ENCODE peak calls at places on chromosomes 11 and 22, in seven cellular contexts. One of them, this sample, is unnamed.

GRCh38 chr11:9137293-9138132 is 46.1 kb upstream of the SCUBE2 start:
- DNase-seq in upper lobe of right lung: peak; percentile 89
- DNase-seq in osteocyte: peak; percentile 91
- DNase-seq in CD14-positive monocyte: peak; percentile 63
- DNase-seq in NB4: peak; percentile 74
- DNase-seq in HFFc6: peak; percentile 21
- DNase-seq in A549: peak; percentile 68
- DNase-seq in this sample: peak; percentile 81

GRCh38 chr11:69799582-69799981 is 19.6 kb downstream of the FGF3 start:
- DNase-seq in A549: peak; percentile 45
- DNase-seq in CD14-positive monocyte: no peak
- DNase-seq in upper lobe of right lung: no peak
- DNase-seq in NB4: peak; percentile 54
- DNase-seq in HFFc6: peak; percentile 48
- DNase-seq in osteocyte: no peak
- DNase-seq in this sample: peak; percentile 24

GRCh38 chr11:114308689-114309089 is 12.5 kb downstream of the NNMT start:
- DNase-seq in HFFc6: no peak
- DNase-seq in NB4: peak; percentile 17
- DNase-seq in A549: no peak
- DNase-seq in upper lobe of right lung: no peak
- DNase-seq in CD14-positive monocyte: no peak
- DNase-seq in osteocyte: no peak
- DNase-seq in this sample: no peak

GRCh38 chr11:26700536-26701235 is 21.2 kb downstream of the SLC5A12 start:
- DNase-seq in CD14-positive monocyte: no peak
- DNase-seq in osteocyte: no peak
- DNase-seq in A549: no peak
- DNase-seq in HFFc6: no peak
- DNase-seq in upper lobe of right lung: no peak
- DNase-seq in NB4: no peak
- DNase-seq in this sample: no peak

GRCh38 chr11:63560506-63561179 is 2.5 kb downstream of the PLAAT2 start:
- DNase-seq in upper lobe of right lung: peak; percentile 87
- DNase-seq in HFFc6: no peak
- DNase-seq in CD14-positive monocyte: no peak
- DNase-seq in osteocyte: peak; percentile 53
- DNase-seq in A549: no peak
- DNase-seq in NB4: no peak
- DNase-seq in this sample: peak; percentile 69

GRCh38 chr11:116168459-116168787 is 604.4 kb downstream of the BUD13 start:
- DNase-seq in HFFc6: no peak
- DNase-seq in NB4: no peak
- DNase-seq in CD14-positive monocyte: no peak
- DNase-seq in A549: no peak
- DNase-seq in osteocyte: peak; percentile 65
- DNase-seq in upper lobe of right lung: no peak
- DNase-seq in this sample: no peak

GRCh38 chr22:37659897-37660708 is 1.6 kb downstream of the PDXP start:
- DNase-seq in HFFc6: no peak
- DNase-seq in NB4: peak; percentile 25
- DNase-seq in A549: no peak
- DNase-seq in CD14-positive monocyte: no peak
- DNase-seq in upper lobe of right lung: no peak
- DNase-seq in osteocyte: no peak
- DNase-seq in this sample: no peak

GRCh38 chr11:78474451-78474850 is 56.8 kb upstream of the GAB2 start:
- DNase-seq in CD14-positive monocyte: no peak
- DNase-seq in A549: no peak
- DNase-seq in NB4: no peak
- DNase-seq in osteocyte: no peak
- DNase-seq in upper lobe of right lung: no peak
- DNase-seq in HFFc6: no peak
- DNase-seq in this sample: no peak

GRCh38 chr22:32204211-32204855 is 540 bp downstream of the RFPL2 start:
- DNase-seq in A549: peak; percentile 32
- DNase-seq in HFFc6: no peak
- DNase-seq in osteocyte: no peak
- DNase-seq in upper lobe of right lung: no peak
- DNase-seq in CD14-positive monocyte: no peak
- DNase-seq in NB4: peak; percentile 45
- DNase-seq in this sample: peak; percentile 45

GRCh38 chr11:73323464-73323863 is 15.4 kb downstream of the ARHGEF17 start:
- DNase-seq in osteocyte: no peak
- DNase-seq in CD14-positive monocyte: no peak
- DNase-seq in HFFc6: peak; percentile 77
- DNase-seq in NB4: no peak
- DNase-seq in upper lobe of right lung: peak; percentile 79
- DNase-seq in A549: no peak
- DNase-seq in this sample: no peak

GRCh38 chr22:42078469-42079318 is 806 bp upstream of the SMDT1 start:
- DNase-seq in CD14-positive monocyte: no peak
- DNase-seq in A549: no peak
- DNase-seq in osteocyte: no peak
- DNase-seq in upper lobe of right lung: no peak
- DNase-seq in NB4: no peak
- DNase-seq in HFFc6: no peak
- DNase-seq in this sample: no peak

GRCh38 chr11:79520086-79520485 is 79.3 kb upstream of the TENM4 start:
- DNase-seq in CD14-positive monocyte: no peak
- DNase-seq in HFFc6: no peak
- DNase-seq in NB4: no peak
- DNase-seq in upper lobe of right lung: no peak
- DNase-seq in osteocyte: no peak
- DNase-seq in A549: no peak
- DNase-seq in this sample: no peak

GRCh38 chr11:21398195-21398594 is 728.8 kb downstream of the NELL1 start:
- DNase-seq in CD14-positive monocyte: no peak
- DNase-seq in upper lobe of right lung: no peak
- DNase-seq in HFFc6: no peak
- DNase-seq in osteocyte: no peak
- DNase-seq in A549: no peak
- DNase-seq in NB4: no peak
- DNase-seq in this sample: no peak

GRCh38 chr11:67486481-67487195 is 3.8 kb downstream of the AIP start:
- DNase-seq in osteocyte: no peak
- DNase-seq in NB4: no peak
- DNase-seq in A549: no peak
- DNase-seq in HFFc6: no peak
- DNase-seq in upper lobe of right lung: no peak
- DNase-seq in CD14-positive monocyte: no peak
- DNase-seq in this sample: no peak

GRCh38 chr11:69559181-69559580 is 77.7 kb downstream of the LINC01488 start:
- DNase-seq in NB4: no peak
- DNase-seq in HFFc6: no peak
- DNase-seq in CD14-positive monocyte: no peak
- DNase-seq in upper lobe of right lung: no peak
- DNase-seq in A549: no peak
- DNase-seq in osteocyte: no peak
- DNase-seq in this sample: no peak

GRCh38 chr11:3220521-3221407 is 2.2 kb upstream of the MRGPRG start:
- DNase-seq in A549: no peak
- DNase-seq in HFFc6: no peak
- DNase-seq in osteocyte: peak; percentile 63
- DNase-seq in CD14-positive monocyte: no peak
- DNase-seq in NB4: no peak
- DNase-seq in upper lobe of right lung: peak; percentile 65
- DNase-seq in this sample: no peak

GRCh38 chr22:48422900-48423480 is 1404.7 kb downstream of the BRD1 start:
- DNase-seq in HFFc6: no peak
- DNase-seq in NB4: no peak
- DNase-seq in osteocyte: no peak
- DNase-seq in upper lobe of right lung: peak; percentile 29
- DNase-seq in CD14-positive monocyte: no peak
- DNase-seq in A549: no peak
- DNase-seq in this sample: no peak

GRCh38 chr22:35470903-35471321 is 69.7 kb upstream of the RASD2 start:
- DNase-seq in NB4: peak; percentile 42
- DNase-seq in HFFc6: no peak
- DNase-seq in osteocyte: no peak
- DNase-seq in A549: no peak
- DNase-seq in CD14-positive monocyte: no peak
- DNase-seq in upper lobe of right lung: no peak
- DNase-seq in this sample: no peak

GRCh38 chr11:60127311-60127811 is 38.9 kb downstream of the MS4A2 start:
- DNase-seq in NB4: no peak
- DNase-seq in HFFc6: no peak
- DNase-seq in osteocyte: no peak
- DNase-seq in CD14-positive monocyte: no peak
- DNase-seq in upper lobe of right lung: no peak
- DNase-seq in A549: no peak
- DNase-seq in this sample: peak; percentile 71

GRCh38 chr11:60129853-60130252 is 41.4 kb downstream of the MS4A2 start:
- DNase-seq in osteocyte: no peak
- DNase-seq in A549: no peak
- DNase-seq in upper lobe of right lung: no peak
- DNase-seq in NB4: no peak
- DNase-seq in HFFc6: no peak
- DNase-seq in CD14-positive monocyte: no peak
- DNase-seq in this sample: no peak

GRCh38 chr11:60128376-60128775 is 39.9 kb downstream of the MS4A2 start:
- DNase-seq in NB4: no peak
- DNase-seq in A549: no peak
- DNase-seq in osteocyte: no peak
- DNase-seq in CD14-positive monocyte: no peak
- DNase-seq in HFFc6: no peak
- DNase-seq in upper lobe of right lung: no peak
- DNase-seq in this sample: no peak

GRCh38 chr11:60131943-60132342 is 43.5 kb downstream of the MS4A2 start:
- DNase-seq in HFFc6: no peak
- DNase-seq in upper lobe of right lung: no peak
- DNase-seq in CD14-positive monocyte: no peak
- DNase-seq in NB4: no peak
- DNase-seq in osteocyte: no peak
- DNase-seq in A549: no peak
- DNase-seq in this sample: no peak

GRCh38 chr11:60130496-60130895 is 42.0 kb downstream of the MS4A2 start:
- DNase-seq in CD14-positive monocyte: no peak
- DNase-seq in upper lobe of right lung: no peak
- DNase-seq in HFFc6: peak; percentile 2
- DNase-seq in NB4: peak; percentile 87
- DNase-seq in A549: peak; percentile 24
- DNase-seq in osteocyte: no peak
- DNase-seq in this sample: peak; percentile 59
- TF ChIP-seq CTCF in CD14-positive monocyte: peak; percentile 45
- TF ChIP-seq CTCF in upper lobe of right lung: peak; percentile 32
- TF ChIP-seq CTCF in HFFc6: no peak
- TF ChIP-seq CTCF in NB4: peak; percentile 60
- TF ChIP-seq CTCF in A549: peak; percentile 38
- TF ChIP-seq CTCF in osteocyte: peak; percentile 20
- TF ChIP-seq CTCF in this sample: peak; percentile 50

DNA sequence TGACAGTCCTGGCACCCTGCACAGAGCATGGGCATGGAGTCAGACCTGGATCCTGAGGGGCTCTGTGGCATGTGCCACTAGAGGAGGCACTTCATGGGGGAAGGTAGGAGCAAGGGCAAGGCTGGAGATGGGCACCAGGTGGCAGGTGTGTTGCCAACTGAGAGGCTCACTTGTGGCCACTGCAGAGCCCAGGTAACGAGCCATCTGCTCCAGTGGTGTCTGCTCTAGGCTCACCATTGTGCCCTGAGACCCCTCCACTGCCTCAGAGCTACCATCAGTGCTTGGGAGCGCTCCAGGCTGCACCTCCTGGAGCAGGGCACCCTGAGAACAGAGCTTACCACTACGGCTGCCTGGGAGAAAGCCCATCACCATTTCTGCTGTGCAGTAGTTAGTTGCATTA is 1.3 kb upstream of the ZDHHC8 start:
- DNase-seq in osteocyte: no peak
- DNase-seq in A549: no peak
- DNase-seq in HFFc6: no peak
- DNase-seq in upper lobe of right lung: no peak
- DNase-seq in CD14-positive monocyte: no peak
- DNase-seq in NB4: no peak
- DNase-seq in this sample: peak; percentile 44
- TF ChIP-seq CTCF in osteocyte: no peak
- TF ChIP-seq CTCF in A549: no peak
- TF ChIP-seq CTCF in HFFc6: peak; percentile 23
- TF ChIP-seq CTCF in upper lobe of right lung: no peak
- TF ChIP-seq CTCF in CD14-positive monocyte: no peak
- TF ChIP-seq CTCF in NB4: no peak
- TF ChIP-seq CTCF in this sample: no peak

GRCh38 chr11:127193916-127194315 is 193.3 kb upstream of the KIRREL3 start:
- DNase-seq in osteocyte: no peak
- DNase-seq in HFFc6: no peak
- DNase-seq in upper lobe of right lung: no peak
- DNase-seq in NB4: no peak
- DNase-seq in A549: no peak
- DNase-seq in CD14-positive monocyte: no peak
- DNase-seq in this sample: no peak

GRCh38 chr11:127195791-127196190 is 195.2 kb upstream of the KIRREL3 start:
- DNase-seq in CD14-positive monocyte: no peak
- DNase-seq in NB4: no peak
- DNase-seq in A549: no peak
- DNase-seq in upper lobe of right lung: no peak
- DNase-seq in HFFc6: no peak
- DNase-seq in osteocyte: no peak
- DNase-seq in this sample: no peak

GRCh38 chr11:127202105-127202504 is 201.5 kb upstream of the KIRREL3 start:
- DNase-seq in A549: no peak
- DNase-seq in CD14-positive monocyte: no peak
- DNase-seq in upper lobe of right lung: no peak
- DNase-seq in NB4: no peak
- DNase-seq in HFFc6: no peak
- DNase-seq in osteocyte: no peak
- DNase-seq in this sample: no peak

GRCh38 chr11:127199306-127199801 is 198.8 kb upstream of the KIRREL3 start:
- DNase-seq in NB4: no peak
- DNase-seq in CD14-positive monocyte: no peak
- DNase-seq in HFFc6: no peak
- DNase-seq in A549: no peak
- DNase-seq in osteocyte: no peak
- DNase-seq in upper lobe of right lung: no peak
- DNase-seq in this sample: no peak
- TF ChIP-seq CTCF in NB4: no peak
- TF ChIP-seq CTCF in CD14-positive monocyte: no peak
- TF ChIP-seq CTCF in HFFc6: no peak
- TF ChIP-seq CTCF in A549: no peak
- TF ChIP-seq CTCF in osteocyte: no peak
- TF ChIP-seq CTCF in upper lobe of right lung: no peak
- TF ChIP-seq CTCF in this sample: no peak

GRCh38 chr11:132103006-132103405 is 732.6 kb downstream of the NTM start:
- DNase-seq in NB4: no peak
- DNase-seq in CD14-positive monocyte: no peak
- DNase-seq in osteocyte: no peak
- DNase-seq in A549: no peak
- DNase-seq in HFFc6: no peak
- DNase-seq in upper lobe of right lung: no peak
- DNase-seq in this sample: no peak

GRCh38 chr11:132100583-132100982 is 730.2 kb downstream of the NTM start:
- DNase-seq in A549: no peak
- DNase-seq in CD14-positive monocyte: no peak
- DNase-seq in osteocyte: no peak
- DNase-seq in NB4: no peak
- DNase-seq in HFFc6: no peak
- DNase-seq in upper lobe of right lung: no peak
- DNase-seq in this sample: no peak

GRCh38 chr11:132095230-132096165 is 725.1 kb downstream of the NTM start:
- DNase-seq in CD14-positive monocyte: no peak
- DNase-seq in osteocyte: no peak
- DNase-seq in A549: no peak
- DNase-seq in NB4: no peak
- DNase-seq in HFFc6: no peak
- DNase-seq in upper lobe of right lung: no peak
- DNase-seq in this sample: no peak

GRCh38 chr11:132101861-132102260 is 731.4 kb downstream of the NTM start:
- DNase-seq in A549: no peak
- DNase-seq in upper lobe of right lung: no peak
- DNase-seq in osteocyte: no peak
- DNase-seq in CD14-positive monocyte: no peak
- DNase-seq in NB4: no peak
- DNase-seq in HFFc6: peak; percentile 35
- DNase-seq in this sample: no peak

GRCh38 chr11:132099692-132100091 is 729.3 kb downstream of the NTM start:
- DNase-seq in NB4: peak; percentile 38
- DNase-seq in HFFc6: no peak
- DNase-seq in A549: no peak
- DNase-seq in CD14-positive monocyte: no peak
- DNase-seq in upper lobe of right lung: no peak
- DNase-seq in osteocyte: no peak
- DNase-seq in this sample: no peak
- TF ChIP-seq CTCF in NB4: peak; percentile 79
- TF ChIP-seq CTCF in HFFc6: peak; percentile 60
- TF ChIP-seq CTCF in A549: no peak
- TF ChIP-seq CTCF in CD14-positive monocyte: peak; percentile 70
- TF ChIP-seq CTCF in upper lobe of right lung: peak; percentile 51
- TF ChIP-seq CTCF in osteocyte: peak; percentile 39
- TF ChIP-seq CTCF in this sample: no peak

This sample was measured in Calu3.